ENCODE peak calls at places on chromosomes 7 and 10, in nine cellular contexts. One of them, this sample, is unnamed.
A peak's percentile ranks its signal among the peaks of the same experiment; 100 is the strongest.

GRCh38 chr7:34991938-34992840 is 45.1 kb downstream of the DPY19L1 start:
- DNase-seq in T-cell: no peak
- DNase-seq in DMS 273 treated with DMSO at 0.1 percent for 48 hours: no peak
- DNase-seq in caudate nucleus: no peak
- DNase-seq in NCI-H1105: no peak
- DNase-seq in CD4-positive, alpha-beta T cell: no peak
- DNase-seq in kidney epithelial cell: no peak
- DNase-seq in GDM1: no peak
- DNase-seq in activated T-cell treated with anti-CD3 and anti-CD28 coated beads for 48 hours: peak; percentile 37
- DNase-seq in this sample: no peak

GRCh38 chr10:120014031-120014430 is 121.5 kb downstream of the SEC23IP start:
- DNase-seq in NCI-H1105: no peak
- DNase-seq in kidney epithelial cell: no peak
- DNase-seq in GDM1: no peak
- DNase-seq in T-cell: no peak
- DNase-seq in activated T-cell treated with anti-CD3 and anti-CD28 coated beads for 48 hours: no peak
- DNase-seq in caudate nucleus: no peak
- DNase-seq in CD4-positive, alpha-beta T cell: no peak
- DNase-seq in DMS 273 treated with DMSO at 0.1 percent for 48 hours: no peak
- DNase-seq in this sample: no peak

GRCh38 chr7:82319674-82320118 is 123.9 kb downstream of the CACNA2D1 start:
- DNase-seq in NCI-H1105: peak; percentile 99
- DNase-seq in activated T-cell treated with anti-CD3 and anti-CD28 coated beads for 48 hours: no peak
- DNase-seq in GDM1: no peak
- DNase-seq in DMS 273 treated with DMSO at 0.1 percent for 48 hours: peak; percentile 99
- DNase-seq in caudate nucleus: no peak
- DNase-seq in T-cell: no peak
- DNase-seq in kidney epithelial cell: peak; percentile 26
- DNase-seq in CD4-positive, alpha-beta T cell: no peak
- DNase-seq in this sample: no peak

GRCh38 chr7:131029002-131029401 is 295.0 kb upstream of the KLF14 start:
- DNase-seq in caudate nucleus: no peak
- DNase-seq in CD4-positive, alpha-beta T cell: no peak
- DNase-seq in kidney epithelial cell: no peak
- DNase-seq in NCI-H1105: no peak
- DNase-seq in T-cell: no peak
- DNase-seq in GDM1: no peak
- DNase-seq in activated T-cell treated with anti-CD3 and anti-CD28 coated beads for 48 hours: no peak
- DNase-seq in DMS 273 treated with DMSO at 0.1 percent for 48 hours: no peak
- DNase-seq in this sample: no peak

GRCh38 chr10:42827201-42827600 is 44.6 kb downstream of the BMS1 start:
- DNase-seq in DMS 273 treated with DMSO at 0.1 percent for 48 hours: no peak
- DNase-seq in T-cell: no peak
- DNase-seq in caudate nucleus: no peak
- DNase-seq in GDM1: no peak
- DNase-seq in NCI-H1105: no peak
- DNase-seq in CD4-positive, alpha-beta T cell: no peak
- DNase-seq in activated T-cell treated with anti-CD3 and anti-CD28 coated beads for 48 hours: no peak
- DNase-seq in kidney epithelial cell: no peak
- DNase-seq in this sample: no peak

GRCh38 chr10:69733791-69734261 is 67.9 kb upstream of the COL13A1 start:
- DNase-seq in caudate nucleus: no peak
- DNase-seq in GDM1: no peak
- DNase-seq in T-cell: no peak
- DNase-seq in DMS 273 treated with DMSO at 0.1 percent for 48 hours: no peak
- DNase-seq in CD4-positive, alpha-beta T cell: no peak
- DNase-seq in activated T-cell treated with anti-CD3 and anti-CD28 coated beads for 48 hours: no peak
- DNase-seq in NCI-H1105: no peak
- DNase-seq in kidney epithelial cell: no peak
- DNase-seq in this sample: no peak

GRCh38 chr7:28020302-28020940 is 160.2 kb downstream of the JAZF1 start:
- DNase-seq in caudate nucleus: no peak
- DNase-seq in kidney epithelial cell: peak; percentile 49
- DNase-seq in T-cell: peak; percentile 18
- DNase-seq in GDM1: peak; percentile 63
- DNase-seq in activated T-cell treated with anti-CD3 and anti-CD28 coated beads for 48 hours: no peak
- DNase-seq in CD4-positive, alpha-beta T cell: peak; percentile 15
- DNase-seq in DMS 273 treated with DMSO at 0.1 percent for 48 hours: peak; percentile 63
- DNase-seq in NCI-H1105: peak; percentile 64
- DNase-seq in this sample: peak; percentile 31

GRCh38 chr7:12635830-12636229 is 51.6 kb upstream of the ARL4A start:
- DNase-seq in caudate nucleus: no peak
- DNase-seq in NCI-H1105: no peak
- DNase-seq in activated T-cell treated with anti-CD3 and anti-CD28 coated beads for 48 hours: no peak
- DNase-seq in kidney epithelial cell: no peak
- DNase-seq in DMS 273 treated with DMSO at 0.1 percent for 48 hours: no peak
- DNase-seq in T-cell: no peak
- DNase-seq in CD4-positive, alpha-beta T cell: no peak
- DNase-seq in GDM1: peak; percentile 3
- DNase-seq in this sample: no peak

GRCh38 chr7:90900640-90901353 is 304.7 kb downstream of the CDK14 start:
- DNase-seq in caudate nucleus: no peak
- DNase-seq in kidney epithelial cell: no peak
- DNase-seq in NCI-H1105: no peak
- DNase-seq in DMS 273 treated with DMSO at 0.1 percent for 48 hours: no peak
- DNase-seq in CD4-positive, alpha-beta T cell: no peak
- DNase-seq in T-cell: no peak
- DNase-seq in GDM1: no peak
- DNase-seq in activated T-cell treated with anti-CD3 and anti-CD28 coated beads for 48 hours: no peak
- DNase-seq in this sample: no peak

GRCh38 chr7:27576360-27576944 is 86.2 kb downstream of the HIBADH start:
- DNase-seq in activated T-cell treated with anti-CD3 and anti-CD28 coated beads for 48 hours: no peak
- DNase-seq in DMS 273 treated with DMSO at 0.1 percent for 48 hours: peak; percentile 29
- DNase-seq in NCI-H1105: peak; percentile 33
- DNase-seq in T-cell: no peak
- DNase-seq in GDM1: no peak
- DNase-seq in kidney epithelial cell: no peak
- DNase-seq in caudate nucleus: no peak
- DNase-seq in CD4-positive, alpha-beta T cell: no peak
- DNase-seq in this sample: no peak

GRCh38 chr10:3082290-3082689 is 14.9 kb downstream of the PFKP start:
- DNase-seq in CD4-positive, alpha-beta T cell: no peak
- DNase-seq in GDM1: no peak
- DNase-seq in T-cell: no peak
- DNase-seq in DMS 273 treated with DMSO at 0.1 percent for 48 hours: no peak
- DNase-seq in kidney epithelial cell: no peak
- DNase-seq in caudate nucleus: no peak
- DNase-seq in NCI-H1105: no peak
- DNase-seq in activated T-cell treated with anti-CD3 and anti-CD28 coated beads for 48 hours: no peak
- DNase-seq in this sample: no peak

This sample was measured in GM12891.